ENCODE peak calls at places on chromosomes 12 and 14, in four cellular contexts. One of them, this sample, is unnamed.

GRCh38 chr12:82942521-82942920 is 255.8 kb downstream of the TMTC2 start:
- DNase-seq in left ventricle myocardium inferior: no peak
- DNase-seq in activated CD4-positive, alpha-beta T cell treated with anti-CD3 and anti-CD28 coated beads, Interleukin-2, amount 50 U/mL, for 4 hours: no peak
- DNase-seq in H4: no peak
- DNase-seq in this sample: no peak

GRCh38 chr14:95503365-95504134 is 12.9 kb downstream of the SYNE3 start:
- DNase-seq in H4: no peak
- DNase-seq in left ventricle myocardium inferior: no peak
- DNase-seq in activated CD4-positive, alpha-beta T cell treated with anti-CD3 and anti-CD28 coated beads, Interleukin-2, amount 50 U/mL, for 4 hours: no peak
- DNase-seq in this sample: no peak

GRCh38 chr12:32454075-32454474 is 54.7 kb downstream of the FGD4 start:
- DNase-seq in left ventricle myocardium inferior: no peak
- DNase-seq in activated CD4-positive, alpha-beta T cell treated with anti-CD3 and anti-CD28 coated beads, Interleukin-2, amount 50 U/mL, for 4 hours: no peak
- DNase-seq in H4: peak
- DNase-seq in this sample: peak

GRCh38 chr12:124044809-124045321 is 71.8 kb downstream of the ZNF664 start:
- DNase-seq in activated CD4-positive, alpha-beta T cell treated with anti-CD3 and anti-CD28 coated beads, Interleukin-2, amount 50 U/mL, for 4 hours: no peak
- DNase-seq in left ventricle myocardium inferior: no peak
- DNase-seq in H4: no peak
- DNase-seq in this sample: no peak

GRCh38 chr14:88323520-88324199 is 591 bp upstream of the KCNK10 start:
- DNase-seq in activated CD4-positive, alpha-beta T cell treated with anti-CD3 and anti-CD28 coated beads, Interleukin-2, amount 50 U/mL, for 4 hours: no peak
- DNase-seq in left ventricle myocardium inferior: no peak
- DNase-seq in H4: no peak
- DNase-seq in this sample: no peak

GRCh38 chr12:63103489-63104131 is 47.4 kb downstream of the AVPR1A start:
- DNase-seq in H4: no peak
- DNase-seq in left ventricle myocardium inferior: no peak
- DNase-seq in activated CD4-positive, alpha-beta T cell treated with anti-CD3 and anti-CD28 coated beads, Interleukin-2, amount 50 U/mL, for 4 hours: no peak
- DNase-seq in this sample: no peak

GRCh38 chr12:129564768-129565167 is 339.1 kb downstream of the TMEM132D start:
- DNase-seq in activated CD4-positive, alpha-beta T cell treated with anti-CD3 and anti-CD28 coated beads, Interleukin-2, amount 50 U/mL, for 4 hours: no peak
- DNase-seq in left ventricle myocardium inferior: no peak
- DNase-seq in H4: no peak
- DNase-seq in this sample: no peak

GRCh38 chr12:6197996-6198395 is 2.2 kb upstream of the CD9 start:
- DNase-seq in H4: no peak
- DNase-seq in activated CD4-positive, alpha-beta T cell treated with anti-CD3 and anti-CD28 coated beads, Interleukin-2, amount 50 U/mL, for 4 hours: no peak
- DNase-seq in left ventricle myocardium inferior: no peak
- DNase-seq in this sample: no peak

GRCh38 chr12:101782544-101782855 is 43.2 kb upstream of the SYCP3 start:
- DNase-seq in left ventricle myocardium inferior: no peak
- DNase-seq in H4: no peak
- DNase-seq in activated CD4-positive, alpha-beta T cell treated with anti-CD3 and anti-CD28 coated beads, Interleukin-2, amount 50 U/mL, for 4 hours: no peak
- DNase-seq in this sample: no peak

GRCh38 chr14:50320279-50320678 is 8.2 kb downstream of the DMAC2L start:
- DNase-seq in activated CD4-positive, alpha-beta T cell treated with anti-CD3 and anti-CD28 coated beads, Interleukin-2, amount 50 U/mL, for 4 hours: no peak
- DNase-seq in H4: no peak
- DNase-seq in left ventricle myocardium inferior: no peak
- DNase-seq in this sample: no peak

GRCh38 chr14:50228313-50228712 is 3.1 kb downstream of the SOS2 start:
- DNase-seq in activated CD4-positive, alpha-beta T cell treated with anti-CD3 and anti-CD28 coated beads, Interleukin-2, amount 50 U/mL, for 4 hours: no peak
- DNase-seq in left ventricle myocardium inferior: no peak
- DNase-seq in H4: no peak
- DNase-seq in this sample: no peak

This sample was measured in foreskin melanocyte.